ENCODE peak calls at places on chromosomes 1 and 21, in four cellular contexts. T is AG04449; S is stimulated activated CD8-positive, alpha-beta memory T cell treated with anti-CD3 and anti-CD28 coated beads, Interleukin-4, amount 100 ng/mL, for 48 hours; W is EL. H is an unnamed sample.

GRCh38 chr1:234659538-234659937 is 49.6 kb upstream of the IRF2BP2 start:
- DNase-seq in T (no peak), S (no peak), W (peak), H (no peak)

GRCh38 chr1:209800984-209801834 is 4.7 kb downstream of the IRF6 start:
- DNase-seq in T (no peak), S (no peak), W (no peak), H (no peak)

GRCh38 chr1:44408181-44409018 is 3.3 kb downstream of the RNF220 start:
- DNase-seq in T (no peak), S (peak), W (no peak), H (no peak)

GRCh38 chr1:201826830-201827229 is 2.1 kb upstream of the IPO9 start:
- DNase-seq in T (no peak), S (no peak), W (no peak), H (no peak)

GRCh38 chr1:119870917-119871486 is 25.3 kb downstream of the ADAM30 start:
- DNase-seq in T (no peak), S (peak), W (peak), H (peak)

GRCh38 chr1:11024545-11024944 is 12.1 kb downstream of the TARDBP start:
- DNase-seq in T (no peak), S (no peak), W (no peak), H (no peak)

GRCh38 chr1:150178543-150178942 is 28.8 kb downstream of the PLEKHO1 start:
- DNase-seq in T (no peak), S (no peak), W (no peak), H (no peak)

GRCh38 chr1:185045793-185046441 is 559 bp downstream of the RNF2 start:
- DNase-seq in T (no peak), S (peak), W (peak), H (peak)

GRCh38 chr1:30242722-30243465 is 480.5 kb downstream of the MATN1 start:
- DNase-seq in T (no peak), S (no peak), W (no peak), H (no peak)

GRCh38 chr1:40341509-40342380 is 24.7 kb upstream of the COL9A2 start:
- DNase-seq in T (no peak), S (no peak), W (peak), H (peak)

GRCh38 chr1:119737040-119737682 is 25.4 kb downstream of the PHGDH start:
- DNase-seq in T (no peak), S (no peak), W (no peak), H (no peak)

GRCh38 chr1:95139039-95139438 is 21.9 kb downstream of the TLCD4 start:
- DNase-seq in T (no peak), S (no peak), W (no peak), H (no peak)

GRCh38 chr1:110876748-110877341 is 3.9 kb downstream of the CD53 start:
- DNase-seq in T (no peak), S (no peak), W (no peak), H (no peak)

GRCh38 chr1:210654176-210654786 is 325.6 kb downstream of the HHAT start:
- DNase-seq in T (no peak), S (no peak), W (peak), H (peak)

GRCh38 chr1:64186138-64186897 is 17.1 kb upstream of the UBE2U start:
- DNase-seq in T (no peak), S (no peak), W (no peak), H (no peak)

GRCh38 chr1:17239420-17239819 is 9.5 kb upstream of the PADI3 start:
- DNase-seq in T (peak), S (peak), W (peak), H (peak)

GRCh38 chr1:32635508-32636277 is 14.7 kb downstream of the ZBTB8OS start:
- DNase-seq in T (no peak), S (no peak), W (no peak), H (no peak)

GRCh38 chr1:241118049-241118448 is 239.0 kb downstream of the RGS7 start:
- DNase-seq in T (no peak), S (no peak), W (no peak), H (no peak)

GRCh38 chr1:115898020-115898419 is 57.1 kb upstream of the NHLH2 start:
- DNase-seq in T (no peak), S (no peak), W (no peak), H (peak)

GRCh38 chr21:20086508-20086907 is 911.7 kb upstream of the NCAM2 start:
- DNase-seq in T (no peak), S (no peak), W (no peak), H (no peak)

GRCh38 chr1:19122668-19123067 is 87.4 kb downstream of the UBR4 start:
- DNase-seq in T (no peak), S (no peak), W (peak), H (no peak)

GRCh38 chr1:19563336-19564097 is 78.2 kb upstream of the CAPZB start:
- DNase-seq in T (no peak), S (no peak), W (peak), H (no peak)

GRCh38 chr1:151612506-151613274 is 840 bp downstream of the SNX27 start:
- DNase-seq in T (no peak), S (peak), W (peak), H (peak)

GRCh38 chr1:37055631-37056030 is 21.3 kb upstream of the GRIK3 start:
- DNase-seq in T (no peak), S (no peak), W (no peak), H (no peak)

GRCh38 chr1:86507935-86508582 is 38.8 kb upstream of the CLCA4 start:
- DNase-seq in T (no peak), S (no peak), W (peak), H (peak)

GRCh38 chr1:94623560-94624148 is 82.1 kb upstream of the F3 start:
- DNase-seq in T (no peak), S (no peak), W (peak), H (no peak)

GRCh38 chr1:7989762-7990428 is 28.4 kb downstream of the PARK7 start:
- DNase-seq in T (no peak), S (no peak), W (peak), H (no peak)

GRCh38 chr1:156316909-156317308 is 17.8 kb upstream of the VHLL start:
- DNase-seq in T (no peak), S (no peak), W (no peak), H (no peak)

GRCh38 chr1:202056644-202057334 is 46.4 kb downstream of the ELF3 start:
- DNase-seq in T (no peak), S (no peak), W (no peak), H (no peak)

GRCh38 chr1:115564201-115564600 is 77.6 kb upstream of the VANGL1 start:
- DNase-seq in T (no peak), S (no peak), W (peak), H (no peak)

GRCh38 chr1:30611741-30612309 is 111.6 kb downstream of the MATN1 start:
- DNase-seq in T (no peak), S (no peak), W (no peak), H (no peak)

GRCh38 chr1:64898107-64898861 is 68.1 kb downstream of the JAK1 start:
- DNase-seq in T (peak), S (peak), W (peak), H (no peak)

GRCh38 chr1:79161077-79161476 is 154.5 kb upstream of the ADGRL4 start:
- DNase-seq in T (peak), S (no peak), W (peak), H (no peak)

GRCh38 chr21:42141643-42142042 is 70.5 kb downstream of the UMODL1 start:
- DNase-seq in T (no peak), S (no peak), W (no peak), H (no peak)

GRCh38 chr1:6424619-6425593 is at the start of gene ESPN:
- DNase-seq in T (no peak), S (no peak), W (no peak), H (no peak)

GRCh38 chr1:245288796-245289195 is 134.0 kb downstream of the KIF26B start:
- DNase-seq in T (no peak), S (no peak), W (no peak), H (no peak)

GRCh38 chr1:20154306-20154831 is 15.2 kb downstream of the PLA2G2F start:
- DNase-seq in T (no peak), S (no peak), W (no peak), H (no peak)

H was measured in Karpas-422.